ENCODE peak calls at places on chromosomes 2 and 18, in six cellular contexts. T, H, C, Q, V and I are unnamed samples.

GRCh38 chr18:40904295-40904694 is 1050.7 kb upstream of the PIK3C3 start:
- DNase-seq in C (peak; percentile 60), Q (no peak), T (no peak), V (no peak), H (no peak), I (no peak)

GRCh38 chr2:47676236-47676635 is 106.7 kb upstream of the MSH6 start:
- DNase-seq in T (no peak), V (no peak), Q (no peak), H (no peak), C (peak; percentile 9), I (no peak)

GRCh38 chr2:39608212-39608575 is 57.5 kb upstream of the TMEM178A start:
- DNase-seq in H (no peak), C (peak; percentile 39), Q (no peak), V (no peak), T (no peak), I (no peak)

GRCh38 chr2:2324565-2325101 is 6.4 kb downstream of the MYT1L start:
- DNase-seq in T (no peak), Q (no peak), C (no peak), V (no peak), H (no peak), I (no peak)

GRCh38 chr2:152415231-152415642 is 80.3 kb downstream of the FMNL2 start:
- DNase-seq in T (no peak), V (peak; percentile 88), C (peak; percentile 35), Q (no peak), H (no peak), I (no peak)

GRCh38 chr2:148978026-148978685 is 60.3 kb upstream of the LYPD6B start:
- DNase-seq in Q (no peak), C (no peak), T (no peak), H (no peak), V (no peak), I (no peak)

GRCh38 chr2:110124038-110124825 is 8.6 kb upstream of the MALL start:
- DNase-seq in T (no peak), V (no peak), H (no peak), C (no peak), Q (no peak), I (no peak)

GRCh38 chr2:239589855-239590254 is 189.0 kb upstream of the HDAC4 start:
- DNase-seq in H (no peak), C (no peak), Q (no peak), T (no peak), V (no peak), I (no peak)

GRCh38 chr2:163370169-163370886 is 365.5 kb downstream of the FIGN start:
- DNase-seq in H (no peak), C (peak; percentile 21), V (peak; percentile 39), Q (no peak), T (no peak), I (no peak)

GRCh38 chr2:217254111-217254510 is 394.2 kb upstream of the TNP1 start:
- DNase-seq in T (no peak), V (peak; percentile 54), Q (no peak), H (no peak), C (no peak), I (no peak)

GRCh38 chr2:194205568-194206227 is 1451.3 kb upstream of the SLC39A10 start:
- DNase-seq in V (no peak), T (no peak), Q (no peak), C (no peak), H (no peak), I (no peak)

GRCh38 chr2:111666160-111666559 is 217.8 kb downstream of the ANAPC1 start:
- DNase-seq in H (no peak), T (no peak), C (no peak), V (no peak), Q (no peak), I (peak; percentile 5)

GRCh38 chr2:165462433-165462832 is 7.1 kb upstream of the CSRNP3 start:
- DNase-seq in Q (no peak), C (no peak), T (no peak), H (no peak), V (no peak), I (no peak)

GRCh38 chr18:34018358-34018757 is 206.4 kb downstream of the NOL4 start:
- DNase-seq in T (no peak), V (no peak), C (no peak), H (no peak), Q (no peak), I (no peak)

GRCh38 chr18:74896390-74896991 is 298.8 kb downstream of the ZNF407 start:
- DNase-seq in V (peak; percentile 74), H (no peak), C (peak; percentile 43), T (peak; percentile 44), Q (peak; percentile 18), I (no peak)

GRCh38 chr2:172113617-172114016 is 10.9 kb upstream of the DLX2 start:
- DNase-seq in H (no peak), T (no peak), V (no peak), C (peak; percentile 58), Q (no peak), I (no peak)

GRCh38 chr2:151043484-151043883 is 218.2 kb downstream of the RBM43 start:
- DNase-seq in Q (no peak), H (no peak), V (peak; percentile 99), C (peak; percentile 92), T (no peak), I (no peak)

GRCh38 chr2:107502463-107503079 is 324.1 kb upstream of the RGPD4 start:
- DNase-seq in Q (no peak), H (no peak), C (no peak), T (no peak), V (no peak), I (no peak)

GRCh38 chr18:38923136-38923535 is 1357.5 kb upstream of the CELF4 start:
- DNase-seq in V (no peak), C (no peak), H (no peak), T (no peak), Q (no peak), I (no peak)

GRCh38 chr2:127829845-127830246 is 18.9 kb upstream of the WDR33 start:
- DNase-seq in Q (peak; percentile 51), T (peak; percentile 75), C (no peak), V (peak; percentile 55), H (peak; percentile 3), I (no peak)

GRCh38 chr18:69963196-69963595 is 15.5 kb upstream of the CD226 start:
- DNase-seq in T (no peak), H (no peak), V (no peak), C (no peak), Q (no peak), I (no peak)

GRCh38 chr2:201523506-201523905 is 72.0 kb downstream of the STRADB start:
- DNase-seq in T (no peak), C (peak; percentile 26), H (no peak), Q (no peak), V (no peak), I (no peak)

GRCh38 chr18:28065031-28065792 is 111.7 kb downstream of the CDH2 start:
- DNase-seq in V (peak; percentile 79), H (peak; percentile 81), Q (no peak), C (peak; percentile 88), T (no peak), I (no peak)

GRCh38 chr18:44180683-44181082 is 500.0 kb upstream of the SETBP1 start:
- DNase-seq in T (no peak), V (peak; percentile 92), H (no peak), C (peak; percentile 2), Q (no peak), I (no peak)

GRCh38 chr2:17069564-17069963 is 403.9 kb upstream of the CYRIA start:
- DNase-seq in V (no peak), H (no peak), C (no peak), Q (no peak), T (no peak), I (no peak)